ENCODE peak calls at places on chromosome 22, in ten cellular contexts. L is cerebellar nuclear complex; Y is NCI-H1092 treated with DMSO at 0.1 percent for 48 hours; T is type B pancreatic cell; D is caudate nucleus; Q is hypothalamus; Z is sciatic nerve; V is activated CD4-positive, CD25-positive, alpha-beta regulatory T cell treated with anti-CD3 and anti-CD28 coated beads, Interleukin-2, amount 50 U/mL, for 72 hours; N is amniotic stem cell; J is NCI-H524. F is an unnamed sample.
A peak's percentile ranks its signal among the peaks of the same experiment; 100 is the strongest.

GRCh38 chr22:37198290-37199102 is 10.4 kb upstream of the C1QTNF6 start:
- DNase-seq in T (peak; percentile 90), D (peak; percentile 50), Y (peak; percentile 58), N (peak; percentile 54), V (peak; percentile 96), Q (peak; percentile 66), Z (peak; percentile 95), L (peak; percentile 2), J (peak; percentile 29), F (peak; percentile 81)

GRCh38 chr22:30823015-30823370 is 128.3 kb downstream of the OSBP2 start:
- DNase-seq in Q (no peak), V (no peak), D (no peak), Y (no peak), J (no peak), N (no peak), L (no peak), Z (no peak), T (no peak), F (peak; percentile 32)

GRCh38 chr22:50600541-50600940 is at the start of gene MAPK8IP2:
- DNase-seq in J (peak; percentile 58), Y (no peak), V (peak; percentile 31), N (no peak), T (no peak), Z (no peak), L (peak; percentile 38), Q (no peak), D (no peak), F (no peak)

GRCh38 chr22:26887916-26888315 is 230.5 kb downstream of the MIAT start:
- DNase-seq in Q (no peak), D (no peak), L (no peak), T (no peak), N (no peak), J (no peak), Y (no peak), Z (no peak), V (no peak), F (no peak)

GRCh38 chr22:37892566-37893338 is 13.3 kb upstream of the MICALL1 start:
- DNase-seq in Q (peak; percentile 85), J (no peak), Z (peak; percentile 71), N (no peak), Y (no peak), V (no peak), D (peak; percentile 48), L (no peak), T (no peak), F (no peak)

GRCh38 chr22:29334148-29334547 is 18.7 kb upstream of the RASL10A start:
- DNase-seq in D (no peak), N (no peak), T (no peak), Z (no peak), J (no peak), L (no peak), V (no peak), Q (no peak), Y (no peak), F (no peak)

GRCh38 chr22:26524870-26525269 is 12.6 kb upstream of the TFIP11 start:
- DNase-seq in N (no peak), Y (no peak), J (no peak), D (no peak), Z (no peak), V (no peak), T (no peak), Q (no peak), L (no peak), F (no peak)

GRCh38 chr22:39471421-39472141 is 14.8 kb downstream of the MGAT3 start:
- DNase-seq in L (no peak), J (no peak), D (no peak), Y (no peak), T (no peak), N (peak; percentile 35), Q (no peak), V (no peak), Z (no peak), F (peak; percentile 92)

GRCh38 chr22:45880732-45881523 is 96.0 kb downstream of the WNT7B start:
- DNase-seq in Y (no peak), Z (peak; percentile 51), D (no peak), V (no peak), Q (no peak), L (no peak), J (no peak), T (peak; percentile 69), N (no peak), F (no peak)

GRCh38 chr22:20566420-20567260 is 59.2 kb downstream of the MED15 start:
- DNase-seq in D (no peak), L (no peak), Y (no peak), Q (no peak), T (no peak), N (peak; percentile 25), J (no peak), V (no peak), Z (no peak), F (peak; percentile 88)

GRCh38 chr22:40116496-40117200 is 61.1 kb upstream of the TNRC6B start:
- DNase-seq in Z (no peak), J (no peak), D (no peak), Q (no peak), N (no peak), T (no peak), V (no peak), Y (no peak), L (no peak), F (no peak)

GRCh38 chr22:29859976-29860766 is 22.1 kb upstream of the ASCC2 start:
- DNase-seq in T (no peak), N (no peak), D (no peak), L (no peak), Z (no peak), J (no peak), V (no peak), Y (no peak), Q (no peak), F (no peak)

GRCh38 chr22:20549232-20549841 is 41.9 kb downstream of the MED15 start:
- DNase-seq in Q (no peak), N (no peak), L (no peak), J (peak; percentile 91), D (no peak), Y (no peak), T (no peak), V (peak; percentile 54), Z (no peak), F (peak; percentile 59)

GRCh38 chr22:23565288-23565941 is 14.7 kb downstream of the IGLL1 start:
- DNase-seq in Y (peak; percentile 53), N (no peak), Z (no peak), T (no peak), V (no peak), D (no peak), L (no peak), Q (no peak), J (peak; percentile 32), F (peak; percentile 8)

GRCh38 chr22:49044776-49045175 is 782.9 kb downstream of the BRD1 start:
- DNase-seq in D (no peak), T (no peak), L (no peak), N (no peak), J (no peak), Q (no peak), V (no peak), Y (no peak), Z (peak; percentile 47), F (no peak)